ENCODE peak calls at places on chromosome 4, in ten cellular contexts. U, J, L, I, P, M, N, O, K and Z are unnamed samples.

GRCh38 chr4:152316969-152317368 is 218.9 kb downstream of the FBXW7 start:
- DNase-seq in U (no peak), J (peak), L (no peak), I (no peak), P (no peak), M (peak), N (no peak), O (peak), K (no peak), Z (no peak)

GRCh38 chr4:16227462-16227868 is 1.2 kb upstream of the TAPT1 start:
- DNase-seq in U (peak), J (peak), L (no peak), I (no peak), P (no peak), M (no peak), N (no peak), O (peak), K (peak), Z (no peak)

GRCh38 chr4:38365748-38366310 is 298.2 kb upstream of the KLF3 start:
- DNase-seq in U (no peak), J (no peak), L (no peak), I (peak), P (no peak), M (no peak), N (no peak), O (no peak), K (no peak), Z (no peak)

GRCh38 chr4:99863804-99864203 is 30.4 kb downstream of the LAMTOR3 start:
- DNase-seq in U (no peak), J (no peak), L (no peak), I (no peak), P (no peak), M (no peak), N (no peak), O (no peak), K (no peak), Z (no peak)

GRCh38 chr4:139177049-139177887 is at the start of gene ELF2:
- DNase-seq in U (peak), J (peak), L (peak), I (peak), P (peak), M (peak), N (peak), O (peak), K (peak), Z (peak)

GRCh38 chr4:84809946-84810345 is 156.5 kb downstream of the WDFY3 start:
- DNase-seq in U (no peak), J (no peak), L (no peak), I (no peak), P (no peak), M (no peak), N (no peak), O (no peak), K (no peak), Z (no peak)

GRCh38 chr4:147678796-147679549 is 5.0 kb downstream of the PRMT9 start:
- DNase-seq in U (no peak), J (peak), L (no peak), I (no peak), P (no peak), M (no peak), N (no peak), O (no peak), K (no peak), Z (no peak)

GRCh38 chr4:99645638-99646037 is 12.0 kb downstream of the C4orf54 start:
- DNase-seq in U (no peak), J (no peak), L (no peak), I (no peak), P (no peak), M (no peak), N (no peak), O (no peak), K (no peak), Z (no peak)

GRCh38 chr4:185774815-185775684 is 36.9 kb downstream of the SORBS2 start:
- DNase-seq in U (no peak), J (peak), L (no peak), I (no peak), P (no peak), M (peak), N (no peak), O (peak), K (no peak), Z (no peak)

GRCh38 chr4:172758586-172759340 is 409.8 kb upstream of the GALNT7 start:
- DNase-seq in U (no peak), J (peak), L (no peak), I (no peak), P (no peak), M (peak), N (no peak), O (peak), K (no peak), Z (no peak)

GRCh38 chr4:41590591-41590990 is 52.6 kb downstream of the LIMCH1 start:
- DNase-seq in U (no peak), J (peak), L (no peak), I (peak), P (no peak), M (no peak), N (no peak), O (no peak), K (no peak), Z (no peak)

GRCh38 chr4:128840711-128841318 is 31.3 kb downstream of the JADE1 start:
- DNase-seq in U (no peak), J (no peak), L (no peak), I (no peak), P (no peak), M (no peak), N (no peak), O (no peak), K (no peak), Z (no peak)

GRCh38 chr4:48139688-48140087 is 5.6 kb upstream of the TXK start:
- DNase-seq in U (no peak), J (peak), L (no peak), I (no peak), P (no peak), M (peak), N (no peak), O (peak), K (no peak), Z (no peak)

GRCh38 chr4:119897260-119897659 is 169.4 kb downstream of the MAD2L1 start:
- DNase-seq in U (no peak), J (no peak), L (no peak), I (peak), P (no peak), M (no peak), N (no peak), O (no peak), K (no peak), Z (no peak)

GRCh38 chr4:183876268-183876934 is 28.7 kb upstream of the STOX2 start:
- DNase-seq in U (no peak), J (peak), L (no peak), I (no peak), P (no peak), M (peak), N (no peak), O (peak), K (peak), Z (peak)

GRCh38 chr4:182238355-182238931 is 4.8 kb upstream of the TENM3 start:
- DNase-seq in U (no peak), J (peak), L (no peak), I (no peak), P (no peak), M (no peak), N (no peak), O (peak), K (no peak), Z (no peak)

GRCh38 chr4:117529401-117529800 is 444.0 kb upstream of the TRAM1L1 start:
- DNase-seq in U (no peak), J (no peak), L (no peak), I (no peak), P (no peak), M (no peak), N (no peak), O (peak), K (no peak), Z (no peak)

GRCh38 chr4:28772066-28772465 is 1911.4 kb downstream of the STIM2 start:
- DNase-seq in U (no peak), J (peak), L (no peak), I (no peak), P (no peak), M (no peak), N (no peak), O (peak), K (no peak), Z (no peak)